ENCODE peak calls at places on chromosome 2, in nine cellular contexts. One of them, this sample, is unnamed.

GRCh38 chr2:63712748-63713147 is 124.0 kb downstream of the MDH1 start:
- DNase-seq in brain pericyte: no peak
- DNase-seq in IMR-90: peak; percentile 21
- DNase-seq in BJ: no peak
- DNase-seq in activated naive CD4-positive, alpha-beta T cell treated with Interleukin-2 at 50 U/mL for 16 hours: no peak
- DNase-seq in H9: no peak
- DNase-seq in ACHN: no peak
- DNase-seq in left ventricle myocardium superior: no peak
- DNase-seq in anterior cingulate cortex: no peak
- DNase-seq in this sample: no peak

GRCh38 chr2:120481446-120482194 is 135.7 kb downstream of the INHBB start:
- DNase-seq in BJ: no peak
- DNase-seq in H9: no peak
- DNase-seq in IMR-90: no peak
- DNase-seq in activated naive CD4-positive, alpha-beta T cell treated with Interleukin-2 at 50 U/mL for 16 hours: no peak
- DNase-seq in brain pericyte: no peak
- DNase-seq in ACHN: no peak
- DNase-seq in left ventricle myocardium superior: peak; percentile 5
- DNase-seq in anterior cingulate cortex: no peak
- DNase-seq in this sample: no peak

GRCh38 chr2:150480241-150480640 is 7.2 kb downstream of the RND3 start:
- DNase-seq in brain pericyte: no peak
- DNase-seq in IMR-90: peak; percentile 81
- DNase-seq in anterior cingulate cortex: no peak
- DNase-seq in H9: no peak
- DNase-seq in BJ: no peak
- DNase-seq in activated naive CD4-positive, alpha-beta T cell treated with Interleukin-2 at 50 U/mL for 16 hours: no peak
- DNase-seq in ACHN: no peak
- DNase-seq in left ventricle myocardium superior: no peak
- DNase-seq in this sample: no peak

GRCh38 chr2:200247494-200247893 is 59.0 kb upstream of the SPATS2L start:
- DNase-seq in left ventricle myocardium superior: no peak
- DNase-seq in activated naive CD4-positive, alpha-beta T cell treated with Interleukin-2 at 50 U/mL for 16 hours: no peak
- DNase-seq in IMR-90: peak; percentile 88
- DNase-seq in brain pericyte: no peak
- DNase-seq in BJ: peak; percentile 68
- DNase-seq in ACHN: no peak
- DNase-seq in H9: no peak
- DNase-seq in anterior cingulate cortex: no peak
- DNase-seq in this sample: no peak

GRCh38 chr2:240466579-240467148 is 31.2 kb downstream of the GPC1 start:
- DNase-seq in activated naive CD4-positive, alpha-beta T cell treated with Interleukin-2 at 50 U/mL for 16 hours: peak; percentile 1
- DNase-seq in IMR-90: no peak
- DNase-seq in brain pericyte: no peak
- DNase-seq in ACHN: no peak
- DNase-seq in left ventricle myocardium superior: peak; percentile 25
- DNase-seq in anterior cingulate cortex: no peak
- DNase-seq in H9: peak; percentile 20
- DNase-seq in BJ: no peak
- DNase-seq in this sample: no peak

GRCh38 chr2:186064507-186064906 is 325.9 kb downstream of the FSIP2 start:
- DNase-seq in H9: no peak
- DNase-seq in anterior cingulate cortex: no peak
- DNase-seq in left ventricle myocardium superior: no peak
- DNase-seq in ACHN: no peak
- DNase-seq in activated naive CD4-positive, alpha-beta T cell treated with Interleukin-2 at 50 U/mL for 16 hours: no peak
- DNase-seq in BJ: no peak
- DNase-seq in IMR-90: no peak
- DNase-seq in brain pericyte: no peak
- DNase-seq in this sample: no peak

GRCh38 chr2:240604939-240605716 is 18.6 kb downstream of the CAPN10 start:
- DNase-seq in left ventricle myocardium superior: peak; percentile 22
- DNase-seq in brain pericyte: no peak
- DNase-seq in H9: no peak
- DNase-seq in anterior cingulate cortex: no peak
- DNase-seq in ACHN: no peak
- DNase-seq in BJ: no peak
- DNase-seq in IMR-90: no peak
- DNase-seq in activated naive CD4-positive, alpha-beta T cell treated with Interleukin-2 at 50 U/mL for 16 hours: no peak
- DNase-seq in this sample: no peak

GRCh38 chr2:10439185-10439879 is 8.8 kb downstream of the ODC1 start:
- DNase-seq in left ventricle myocardium superior: no peak
- DNase-seq in ACHN: no peak
- DNase-seq in IMR-90: no peak
- DNase-seq in BJ: no peak
- DNase-seq in activated naive CD4-positive, alpha-beta T cell treated with Interleukin-2 at 50 U/mL for 16 hours: no peak
- DNase-seq in brain pericyte: no peak
- DNase-seq in anterior cingulate cortex: no peak
- DNase-seq in H9: no peak
- DNase-seq in this sample: no peak

GRCh38 chr2:24831736-24832421 is 38.7 kb downstream of the CENPO start:
- DNase-seq in ACHN: no peak
- DNase-seq in H9: no peak
- DNase-seq in brain pericyte: no peak
- DNase-seq in left ventricle myocardium superior: peak; percentile 73
- DNase-seq in IMR-90: no peak
- DNase-seq in BJ: no peak
- DNase-seq in activated naive CD4-positive, alpha-beta T cell treated with Interleukin-2 at 50 U/mL for 16 hours: no peak
- DNase-seq in anterior cingulate cortex: peak; percentile 75
- DNase-seq in this sample: no peak